ENCODE peak calls at places on chromosome 13, in five cellular contexts. One of them, this sample, is unnamed.

GRCh38 chr13:23657056-23657455 is 86.8 kb downstream of the TNFRSF19 start:
- DNase-seq in heart left ventricle: no peak
- DNase-seq in body of pancreas: no peak
- DNase-seq in heart right ventricle: no peak
- DNase-seq in tibial artery: no peak
- DNase-seq in this sample: no peak

GRCh38 chr13:50460366-50460765 is 383.1 kb downstream of the DLEU7 start:
- DNase-seq in heart left ventricle: no peak
- DNase-seq in body of pancreas: no peak
- DNase-seq in heart right ventricle: no peak
- DNase-seq in tibial artery: no peak
- DNase-seq in this sample: no peak

GRCh38 chr13:32426981-32427851 is 714 bp downstream of the N4BP2L1 start:
- DNase-seq in heart left ventricle: peak; percentile 57
- DNase-seq in body of pancreas: peak; percentile 82
- DNase-seq in heart right ventricle: peak; percentile 34
- DNase-seq in tibial artery: peak; percentile 61
- DNase-seq in this sample: peak; percentile 47

GRCh38 chr13:102680133-102680717 is 14.6 kb downstream of the METTL21C start:
- DNase-seq in heart left ventricle: no peak
- DNase-seq in body of pancreas: no peak
- DNase-seq in heart right ventricle: no peak
- DNase-seq in tibial artery: no peak
- DNase-seq in this sample: no peak

GRCh38 chr13:79455331-79455730 is 25.6 kb upstream of the NDFIP2 start:
- DNase-seq in heart left ventricle: no peak
- DNase-seq in body of pancreas: no peak
- DNase-seq in heart right ventricle: no peak
- DNase-seq in tibial artery: no peak
- DNase-seq in this sample: no peak

GRCh38 chr13:86563308-86563707 is 764.1 kb upstream of the SLITRK6 start:
- DNase-seq in heart left ventricle: no peak
- DNase-seq in body of pancreas: no peak
- DNase-seq in heart right ventricle: no peak
- DNase-seq in tibial artery: no peak
- DNase-seq in this sample: no peak

GRCh38 chr13:95049772-95050171 is 251.5 kb downstream of the ABCC4 start:
- DNase-seq in heart left ventricle: no peak
- DNase-seq in body of pancreas: no peak
- DNase-seq in heart right ventricle: no peak
- DNase-seq in tibial artery: no peak
- DNase-seq in this sample: no peak

GRCh38 chr13:73465629-73465974 is 406.8 kb downstream of the KLF5 start:
- DNase-seq in heart left ventricle: no peak
- DNase-seq in body of pancreas: no peak
- DNase-seq in heart right ventricle: no peak
- DNase-seq in tibial artery: no peak
- DNase-seq in this sample: no peak

GRCh38 chr13:105937451-105937850 is 598.0 kb downstream of the EFNB2 start:
- DNase-seq in heart left ventricle: no peak
- DNase-seq in body of pancreas: no peak
- DNase-seq in heart right ventricle: no peak
- DNase-seq in tibial artery: no peak
- DNase-seq in this sample: no peak

GRCh38 chr13:77907653-77908341 is 10.8 kb downstream of the EDNRB start:
- DNase-seq in heart left ventricle: peak; percentile 26
- DNase-seq in body of pancreas: no peak
- DNase-seq in heart right ventricle: no peak
- DNase-seq in tibial artery: no peak
- DNase-seq in this sample: no peak

GRCh38 chr13:97522243-97522642 is 88.3 kb downstream of the RAP2A start:
- DNase-seq in heart left ventricle: no peak
- DNase-seq in body of pancreas: no peak
- DNase-seq in heart right ventricle: no peak
- DNase-seq in tibial artery: no peak
- DNase-seq in this sample: no peak

GRCh38 chr13:40987606-40988280 is 31.4 kb downstream of the ELF1 start:
- DNase-seq in heart left ventricle: no peak
- DNase-seq in body of pancreas: no peak
- DNase-seq in heart right ventricle: no peak
- DNase-seq in tibial artery: no peak
- DNase-seq in this sample: no peak

GRCh38 chr13:97568850-97569249 is 134.9 kb downstream of the RAP2A start:
- DNase-seq in heart left ventricle: peak; percentile 23
- DNase-seq in body of pancreas: peak; percentile 53
- DNase-seq in heart right ventricle: peak; percentile 13
- DNase-seq in tibial artery: no peak
- DNase-seq in this sample: no peak

GRCh38 chr13:95226932-95227718 is 74.1 kb downstream of the ABCC4 start:
- DNase-seq in heart left ventricle: no peak
- DNase-seq in body of pancreas: no peak
- DNase-seq in heart right ventricle: no peak
- DNase-seq in tibial artery: no peak
- DNase-seq in this sample: no peak

GRCh38 chr13:70386919-70387318 is 278.7 kb upstream of the KLHL1 start:
- DNase-seq in heart left ventricle: no peak
- DNase-seq in body of pancreas: no peak
- DNase-seq in heart right ventricle: no peak
- DNase-seq in tibial artery: no peak
- DNase-seq in this sample: no peak

GRCh38 chr13:41645313-41645712 is 188.0 kb downstream of the RGCC start:
- DNase-seq in heart left ventricle: no peak
- DNase-seq in body of pancreas: peak; percentile 41
- DNase-seq in heart right ventricle: no peak
- DNase-seq in tibial artery: peak; percentile 79
- DNase-seq in this sample: no peak

GRCh38 chr13:102597029-102598015 is 536 bp downstream of the TPP2 start:
- DNase-seq in heart left ventricle: peak; percentile 43
- DNase-seq in body of pancreas: peak; percentile 14
- DNase-seq in heart right ventricle: no peak
- DNase-seq in tibial artery: peak; percentile 30
- DNase-seq in this sample: no peak

GRCh38 chr13:29577135-29578051 is 18.1 kb downstream of the SLC7A1 start:
- DNase-seq in heart left ventricle: peak; percentile 78
- DNase-seq in body of pancreas: peak; percentile 83
- DNase-seq in heart right ventricle: peak; percentile 38
- DNase-seq in tibial artery: no peak
- DNase-seq in this sample: no peak

GRCh38 chr13:105773887-105774538 is 761.4 kb downstream of the EFNB2 start:
- DNase-seq in heart left ventricle: no peak
- DNase-seq in body of pancreas: no peak
- DNase-seq in heart right ventricle: no peak
- DNase-seq in tibial artery: no peak
- DNase-seq in this sample: no peak

GRCh38 chr13:94227255-94227879 is 252.1 kb downstream of the DCT start:
- DNase-seq in heart left ventricle: no peak
- DNase-seq in body of pancreas: no peak
- DNase-seq in heart right ventricle: no peak
- DNase-seq in tibial artery: no peak
- DNase-seq in this sample: no peak

DNA sequence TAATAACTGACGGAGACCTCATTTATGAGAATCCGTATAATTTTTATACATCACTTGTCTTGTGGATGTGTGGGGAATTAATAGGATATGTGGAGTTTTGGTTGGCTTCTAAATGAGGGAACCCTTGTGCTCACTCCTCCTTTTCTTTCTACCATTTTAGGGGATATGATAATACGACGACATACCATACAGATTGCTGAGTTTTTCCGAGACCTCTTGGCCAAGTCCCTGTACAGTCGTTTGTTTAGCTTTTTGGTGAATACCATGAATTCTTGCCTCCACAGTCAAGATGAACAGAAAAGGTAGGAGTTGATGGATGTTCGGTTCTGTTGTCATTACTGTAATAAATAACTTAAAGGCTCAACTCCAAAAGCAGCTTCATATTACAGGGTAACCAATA is 335.2 kb downstream of the MYO16 start:
- DNase-seq in heart left ventricle: no peak
- DNase-seq in body of pancreas: no peak
- DNase-seq in heart right ventricle: no peak
- DNase-seq in tibial artery: no peak
- DNase-seq in this sample: no peak
- H3K9me3 ChIP-seq in heart left ventricle: no peaks in the 10 kb centered on the region
- H3K9me3 ChIP-seq in body of pancreas: no peaks in the 10 kb centered on the region
- H3K9me3 ChIP-seq in heart right ventricle: no peaks in the 10 kb centered on the region
- H3K9me3 ChIP-seq in tibial artery: no peaks in the 10 kb centered on the region
- H3K9me3 ChIP-seq in this sample: no peaks in the 10 kb centered on the region

GRCh38 chr13:45349438-45349837 is 8.5 kb upstream of the TPT1 start:
- DNase-seq in heart left ventricle: no peak
- DNase-seq in body of pancreas: no peak
- DNase-seq in heart right ventricle: no peak
- DNase-seq in tibial artery: no peak
- DNase-seq in this sample: no peak
- H3K27ac ChIP-seq in heart left ventricle: no peak overlapping the region
- H3K27ac ChIP-seq in body of pancreas: no peak overlapping the region
- H3K27ac ChIP-seq in heart right ventricle: no peak overlapping the region
- H3K27ac ChIP-seq in tibial artery: no peak overlapping the region
- H3K27ac ChIP-seq in this sample: no peak overlapping the region

GRCh38 chr13:20489185-20489820 is 36.4 kb downstream of the CRYL1 start:
- DNase-seq in heart left ventricle: peak; percentile 62
- DNase-seq in body of pancreas: no peak
- DNase-seq in heart right ventricle: no peak
- DNase-seq in tibial artery: peak; percentile 25
- DNase-seq in this sample: peak; percentile 41
- TF ChIP-seq CTCF in heart left ventricle: peak; percentile 43
- TF ChIP-seq CTCF in body of pancreas: peak; percentile 43
- TF ChIP-seq CTCF in heart right ventricle: peak; percentile 35
- TF ChIP-seq CTCF in tibial artery: no peak
- TF ChIP-seq CTCF in this sample: peak; percentile 86

GRCh38 chr13:27794075-27794691 is 1.9 kb downstream of the GSX1 start:
- DNase-seq in heart left ventricle: no peak
- DNase-seq in body of pancreas: no peak
- DNase-seq in heart right ventricle: no peak
- DNase-seq in tibial artery: no peak
- DNase-seq in this sample: no peak

GRCh38 chr13:27797228-27797624 is 4.9 kb downstream of the GSX1 start:
- DNase-seq in heart left ventricle: no peak
- DNase-seq in body of pancreas: peak; percentile 14
- DNase-seq in heart right ventricle: no peak
- DNase-seq in tibial artery: no peak
- DNase-seq in this sample: no peak

GRCh38 chr13:27794921-27795717 is 2.8 kb downstream of the GSX1 start:
- DNase-seq in heart left ventricle: no peak
- DNase-seq in body of pancreas: no peak
- DNase-seq in heart right ventricle: no peak
- DNase-seq in tibial artery: no peak
- DNase-seq in this sample: no peak

GRCh38 chr13:27795718-27796019 is 3.4 kb downstream of the GSX1 start:
- DNase-seq in heart left ventricle: no peak
- DNase-seq in body of pancreas: no peak
- DNase-seq in heart right ventricle: no peak
- DNase-seq in tibial artery: no peak
- DNase-seq in this sample: no peak

GRCh38 chr13:27796544-27797227 is 4.4 kb downstream of the GSX1 start:
- DNase-seq in heart left ventricle: no peak
- DNase-seq in body of pancreas: no peak
- DNase-seq in heart right ventricle: no peak
- DNase-seq in tibial artery: no peak
- DNase-seq in this sample: no peak
- H3K9me3 ChIP-seq in heart left ventricle: no peaks in the 10 kb centered on the region
- H3K9me3 ChIP-seq in body of pancreas: no peaks in the 10 kb centered on the region
- H3K9me3 ChIP-seq in heart right ventricle: no peaks in the 10 kb centered on the region
- H3K9me3 ChIP-seq in tibial artery: no peaks in the 10 kb centered on the region
- H3K9me3 ChIP-seq in this sample: no peaks in the 10 kb centered on the region

GRCh38 chr13:76048675-76049396 is 412.7 kb downstream of the LMO7 start:
- DNase-seq in heart left ventricle: no peak
- DNase-seq in body of pancreas: no peak
- DNase-seq in heart right ventricle: no peak
- DNase-seq in tibial artery: no peak
- DNase-seq in this sample: no peak
- H3K27ac ChIP-seq in heart left ventricle: no peak overlapping the region
- H3K27ac ChIP-seq in body of pancreas: no peak overlapping the region
- H3K27ac ChIP-seq in heart right ventricle: no peak overlapping the region
- H3K27ac ChIP-seq in tibial artery: no peak overlapping the region
- H3K27ac ChIP-seq in this sample: no peak overlapping the region

DNA sequence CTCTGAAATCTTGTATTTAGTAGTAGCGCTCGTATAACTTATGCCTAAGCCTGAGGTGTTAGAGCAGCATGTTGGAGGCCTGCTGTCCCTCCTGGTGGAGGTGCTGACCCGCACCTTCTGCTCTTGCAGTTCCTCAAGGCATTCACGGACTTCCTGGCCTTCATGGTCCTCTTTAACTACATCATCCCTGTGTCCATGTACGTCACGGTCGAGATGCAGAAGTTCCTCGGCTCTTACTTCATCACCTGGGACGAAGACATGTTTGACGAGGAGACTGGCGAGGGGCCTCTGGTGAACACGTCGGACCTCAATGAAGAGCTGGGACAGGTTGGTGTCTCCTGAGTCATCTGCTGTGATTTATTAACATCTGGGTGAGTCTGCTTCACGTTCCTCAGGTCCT is 136.7 kb downstream of the ATP11A start:
- DNase-seq in heart left ventricle: no peak
- DNase-seq in body of pancreas: no peak
- DNase-seq in heart right ventricle: no peak
- DNase-seq in tibial artery: no peak
- DNase-seq in this sample: no peak
- TF ChIP-seq CTCF in heart left ventricle: no peak
- TF ChIP-seq CTCF in body of pancreas: no peak
- TF ChIP-seq CTCF in heart right ventricle: no peak
- TF ChIP-seq CTCF in tibial artery: no peak
- TF ChIP-seq CTCF in this sample: no peak

GRCh38 chr13:98731925-98732324 is 20.5 kb downstream of the SLC15A1 start:
- DNase-seq in heart left ventricle: no peak
- DNase-seq in body of pancreas: no peak
- DNase-seq in heart right ventricle: no peak
- DNase-seq in tibial artery: no peak
- DNase-seq in this sample: no peak
- H3K9me3 ChIP-seq in heart left ventricle: no peaks in the 10 kb centered on the region
- H3K9me3 ChIP-seq in body of pancreas: no peaks in the 10 kb centered on the region
- H3K9me3 ChIP-seq in heart right ventricle: no peaks in the 10 kb centered on the region
- H3K9me3 ChIP-seq in tibial artery: no peaks in the 10 kb centered on the region
- H3K9me3 ChIP-seq in this sample: no peaks in the 10 kb centered on the region

GRCh38 chr13:45396548-45397095 is 21.6 kb downstream of the SLC25A30 start:
- DNase-seq in heart left ventricle: no peak
- DNase-seq in body of pancreas: no peak
- DNase-seq in heart right ventricle: no peak
- DNase-seq in tibial artery: no peak
- DNase-seq in this sample: no peak

GRCh38 chr13:45398862-45399261 is 19.3 kb downstream of the SLC25A30 start:
- DNase-seq in heart left ventricle: no peak
- DNase-seq in body of pancreas: no peak
- DNase-seq in heart right ventricle: no peak
- DNase-seq in tibial artery: no peak
- DNase-seq in this sample: no peak

GRCh38 chr13:45402641-45403040 is 15.5 kb downstream of the SLC25A30 start:
- DNase-seq in heart left ventricle: peak; percentile 62
- DNase-seq in body of pancreas: peak; percentile 19
- DNase-seq in heart right ventricle: no peak
- DNase-seq in tibial artery: no peak
- DNase-seq in this sample: no peak

GRCh38 chr13:45403081-45403480 is 15.1 kb downstream of the SLC25A30 start:
- DNase-seq in heart left ventricle: no peak
- DNase-seq in body of pancreas: no peak
- DNase-seq in heart right ventricle: no peak
- DNase-seq in tibial artery: no peak
- DNase-seq in this sample: no peak

GRCh38 chr13:45401306-45401705 is 16.9 kb downstream of the SLC25A30 start:
- DNase-seq in heart left ventricle: no peak
- DNase-seq in body of pancreas: no peak
- DNase-seq in heart right ventricle: no peak
- DNase-seq in tibial artery: no peak
- DNase-seq in this sample: no peak
- H3K27ac ChIP-seq in heart left ventricle: peak overlapping the region; percentile 80
- H3K27ac ChIP-seq in body of pancreas: no peak overlapping the region
- H3K27ac ChIP-seq in heart right ventricle: no peak overlapping the region
- H3K27ac ChIP-seq in tibial artery: no peak overlapping the region
- H3K27ac ChIP-seq in this sample: no peak overlapping the region

This sample was measured in CD4-positive, alpha-beta T cell.